ENCODE peak calls at places on chromosomes 13 and 19, in four cellular contexts. One of them, this sample, is unnamed.
A peak's percentile ranks its signal among the peaks of the same experiment; 100 is the strongest.

GRCh38 chr19:662207-662961 is 630 bp downstream of the RNF126 start:
- DNase-seq in Panc1: no peak
- DNase-seq in A673: no peak
- DNase-seq in CD8-positive, alpha-beta T cell: peak; percentile 59
- DNase-seq in this sample: no peak

GRCh38 chr13:112756967-112757758 is 67.3 kb downstream of the ATP11A start:
- DNase-seq in Panc1: no peak
- DNase-seq in A673: no peak
- DNase-seq in CD8-positive, alpha-beta T cell: no peak
- DNase-seq in this sample: peak; percentile 78

GRCh38 chr13:111857846-111858560 is 208.9 kb upstream of the SOX1 start:
- DNase-seq in Panc1: no peak
- DNase-seq in A673: no peak
- DNase-seq in CD8-positive, alpha-beta T cell: no peak
- DNase-seq in this sample: no peak

GRCh38 chr13:42633495-42633894 is 59.5 kb downstream of the TNFSF11 start:
- DNase-seq in Panc1: no peak
- DNase-seq in A673: no peak
- DNase-seq in CD8-positive, alpha-beta T cell: no peak
- DNase-seq in this sample: no peak

GRCh38 chr19:19274716-19275115 is 1.6 kb upstream of the TM6SF2 start:
- DNase-seq in Panc1: no peak
- DNase-seq in A673: no peak
- DNase-seq in CD8-positive, alpha-beta T cell: no peak
- DNase-seq in this sample: no peak

GRCh38 chr13:44879452-44880058 is 109.7 kb downstream of the NUFIP1 start:
- DNase-seq in Panc1: peak; percentile 22
- DNase-seq in A673: peak; percentile 50
- DNase-seq in CD8-positive, alpha-beta T cell: no peak
- DNase-seq in this sample: no peak

GRCh38 chr19:48638831-48639381 is 1.7 kb upstream of the DBP start:
- DNase-seq in Panc1: no peak
- DNase-seq in A673: no peak
- DNase-seq in CD8-positive, alpha-beta T cell: no peak
- DNase-seq in this sample: no peak

GRCh38 chr19:50967924-50968708 is 1.3 kb downstream of the KLK6 start:
- DNase-seq in Panc1: no peak
- DNase-seq in A673: no peak
- DNase-seq in CD8-positive, alpha-beta T cell: no peak
- DNase-seq in this sample: no peak

GRCh38 chr19:2516727-2517126 is 40.8 kb downstream of the GADD45B start:
- DNase-seq in Panc1: no peak
- DNase-seq in A673: no peak
- DNase-seq in CD8-positive, alpha-beta T cell: no peak
- DNase-seq in this sample: no peak

GRCh38 chr19:2517881-2518601 is 42.1 kb downstream of the GADD45B start:
- DNase-seq in Panc1: no peak
- DNase-seq in A673: no peak
- DNase-seq in CD8-positive, alpha-beta T cell: no peak
- DNase-seq in this sample: no peak

GRCh38 chr19:2523630-2524311 is 47.8 kb downstream of the GADD45B start:
- DNase-seq in Panc1: no peak
- DNase-seq in A673: peak; percentile 54
- DNase-seq in CD8-positive, alpha-beta T cell: no peak
- DNase-seq in this sample: peak; percentile 55

GRCh38 chr19:2514981-2515518 is 39.1 kb downstream of the GADD45B start:
- DNase-seq in Panc1: no peak
- DNase-seq in A673: no peak
- DNase-seq in CD8-positive, alpha-beta T cell: no peak
- DNase-seq in this sample: no peak

GRCh38 chr19:2519482-2519881 is 43.6 kb downstream of the GADD45B start:
- DNase-seq in Panc1: no peak
- DNase-seq in A673: no peak
- DNase-seq in CD8-positive, alpha-beta T cell: no peak
- DNase-seq in this sample: no peak
- H3K4me3 ChIP-seq in Panc1: no peak overlapping the region
- H3K4me3 ChIP-seq in A673: no peak overlapping the region
- H3K4me3 ChIP-seq in CD8-positive, alpha-beta T cell: no peak overlapping the region
- H3K4me3 ChIP-seq in this sample: no peak overlapping the region

DNA sequence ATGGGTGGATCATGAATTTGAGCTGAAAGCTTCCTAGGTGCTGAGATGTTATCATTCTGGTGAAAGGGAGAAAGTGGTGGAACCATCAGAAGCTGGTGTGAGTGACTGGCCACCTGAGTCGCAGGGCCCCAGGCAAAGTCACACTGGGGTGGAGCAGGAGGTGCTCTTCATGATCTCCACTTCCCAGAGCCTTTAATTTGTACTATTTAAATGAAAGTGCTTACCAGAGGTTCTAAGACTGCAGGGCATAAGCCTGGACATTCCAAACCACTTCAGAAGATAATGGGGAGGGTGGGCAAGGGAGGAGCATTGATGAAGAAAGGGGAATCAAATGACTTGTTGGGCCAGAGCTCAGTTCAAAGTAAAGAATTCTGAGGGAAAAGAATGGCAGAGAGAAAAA is 156.1 kb downstream of the RGCC start:
- DNase-seq in Panc1: no peak
- DNase-seq in A673: no peak
- DNase-seq in CD8-positive, alpha-beta T cell: no peak
- DNase-seq in this sample: no peak
- H3K27ac ChIP-seq in Panc1: no peak overlapping the region
- H3K27ac ChIP-seq in A673: no peak overlapping the region
- H3K27ac ChIP-seq in CD8-positive, alpha-beta T cell: no peak overlapping the region
- H3K27ac ChIP-seq in this sample: no peak overlapping the region

GRCh38 chr19:35533201-35533821 is at the start of gene GAPDHS:
- DNase-seq in Panc1: no peak
- DNase-seq in A673: no peak
- DNase-seq in CD8-positive, alpha-beta T cell: no peak
- DNase-seq in this sample: no peak

GRCh38 chr19:35531291-35531690 is 2.0 kb upstream of the GAPDHS start:
- DNase-seq in Panc1: no peak
- DNase-seq in A673: no peak
- DNase-seq in CD8-positive, alpha-beta T cell: no peak
- DNase-seq in this sample: no peak

GRCh38 chr19:35534803-35535480 is 1.7 kb downstream of the GAPDHS start:
- DNase-seq in Panc1: no peak
- DNase-seq in A673: no peak
- DNase-seq in CD8-positive, alpha-beta T cell: no peak
- DNase-seq in this sample: no peak

GRCh38 chr19:35529241-35530218 is 1.4 kb upstream of the SBSN start:
- DNase-seq in Panc1: no peak
- DNase-seq in A673: no peak
- DNase-seq in CD8-positive, alpha-beta T cell: no peak
- DNase-seq in this sample: no peak

DNA sequence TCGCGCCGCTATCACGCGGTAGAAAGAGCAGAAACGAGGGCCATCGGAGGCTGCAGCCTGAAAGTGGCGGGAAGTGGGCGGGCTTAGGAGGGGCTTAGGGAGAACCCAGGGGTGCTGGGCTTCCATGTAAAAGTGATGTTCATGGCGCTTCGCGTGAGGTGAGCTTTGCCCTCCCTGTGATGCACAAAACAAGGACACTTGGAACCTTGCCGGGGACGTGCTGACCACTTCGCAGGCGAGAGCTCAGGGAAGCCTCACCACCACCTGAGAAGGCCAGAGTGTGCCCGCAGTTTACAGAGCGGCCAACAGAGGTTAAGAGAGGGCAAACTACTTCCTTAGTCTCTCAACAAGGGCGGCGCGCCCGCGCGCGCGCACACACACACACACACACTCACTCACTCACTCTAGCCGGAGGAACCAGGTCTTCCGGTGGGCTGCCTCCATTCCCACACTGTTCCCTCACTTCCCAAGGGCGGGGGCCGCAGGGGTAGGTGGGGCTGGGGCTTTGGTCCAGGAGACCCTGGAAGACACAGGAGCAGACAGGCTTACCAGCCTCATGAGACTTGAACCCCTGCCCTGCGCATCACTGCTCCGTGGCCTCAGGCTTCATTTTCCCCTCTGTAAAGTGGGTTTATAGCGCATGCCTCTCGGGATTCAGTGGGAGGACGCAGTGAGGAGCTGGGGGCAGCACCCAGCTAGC is 716 bp downstream of the GAPDHS start:
- DNase-seq in Panc1: no peak
- DNase-seq in A673: no peak
- DNase-seq in CD8-positive, alpha-beta T cell: peak; percentile 41
- DNase-seq in this sample: no peak
- H3K27me3 ChIP-seq in Panc1: no peaks in the 10 kb centered on the region
- H3K27me3 ChIP-seq in A673: peaks cover 47% of the 10 kb centered on the region
- H3K27me3 ChIP-seq in CD8-positive, alpha-beta T cell: no peaks in the 10 kb centered on the region
- H3K27me3 ChIP-seq in this sample: no peaks in the 10 kb centered on the region

GRCh38 chr13:30456290-30456689 is 9.4 kb downstream of the HMGB1 start:
- DNase-seq in Panc1: no peak
- DNase-seq in A673: no peak
- DNase-seq in CD8-positive, alpha-beta T cell: no peak
- DNase-seq in this sample: no peak
- H3K4me3 ChIP-seq in Panc1: no peak overlapping the region
- H3K4me3 ChIP-seq in A673: no peak overlapping the region
- H3K4me3 ChIP-seq in CD8-positive, alpha-beta T cell: no peak overlapping the region
- H3K4me3 ChIP-seq in this sample: no peak overlapping the region

GRCh38 chr13:26183416-26183815 is 38.7 kb downstream of the RNF6 start:
- DNase-seq in Panc1: no peak
- DNase-seq in A673: no peak
- DNase-seq in CD8-positive, alpha-beta T cell: no peak
- DNase-seq in this sample: no peak

GRCh38 chr13:26184791-26185250 is 37.3 kb downstream of the RNF6 start:
- DNase-seq in Panc1: peak; percentile 38
- DNase-seq in A673: peak; percentile 79
- DNase-seq in CD8-positive, alpha-beta T cell: peak; percentile 65
- DNase-seq in this sample: peak; percentile 67

GRCh38 chr13:26185720-26186119 is 36.4 kb downstream of the RNF6 start:
- DNase-seq in Panc1: no peak
- DNase-seq in A673: no peak
- DNase-seq in CD8-positive, alpha-beta T cell: no peak
- DNase-seq in this sample: no peak

GRCh38 chr13:26186995-26187394 is 35.1 kb downstream of the RNF6 start:
- DNase-seq in Panc1: no peak
- DNase-seq in A673: no peak
- DNase-seq in CD8-positive, alpha-beta T cell: no peak
- DNase-seq in this sample: no peak

DNA sequence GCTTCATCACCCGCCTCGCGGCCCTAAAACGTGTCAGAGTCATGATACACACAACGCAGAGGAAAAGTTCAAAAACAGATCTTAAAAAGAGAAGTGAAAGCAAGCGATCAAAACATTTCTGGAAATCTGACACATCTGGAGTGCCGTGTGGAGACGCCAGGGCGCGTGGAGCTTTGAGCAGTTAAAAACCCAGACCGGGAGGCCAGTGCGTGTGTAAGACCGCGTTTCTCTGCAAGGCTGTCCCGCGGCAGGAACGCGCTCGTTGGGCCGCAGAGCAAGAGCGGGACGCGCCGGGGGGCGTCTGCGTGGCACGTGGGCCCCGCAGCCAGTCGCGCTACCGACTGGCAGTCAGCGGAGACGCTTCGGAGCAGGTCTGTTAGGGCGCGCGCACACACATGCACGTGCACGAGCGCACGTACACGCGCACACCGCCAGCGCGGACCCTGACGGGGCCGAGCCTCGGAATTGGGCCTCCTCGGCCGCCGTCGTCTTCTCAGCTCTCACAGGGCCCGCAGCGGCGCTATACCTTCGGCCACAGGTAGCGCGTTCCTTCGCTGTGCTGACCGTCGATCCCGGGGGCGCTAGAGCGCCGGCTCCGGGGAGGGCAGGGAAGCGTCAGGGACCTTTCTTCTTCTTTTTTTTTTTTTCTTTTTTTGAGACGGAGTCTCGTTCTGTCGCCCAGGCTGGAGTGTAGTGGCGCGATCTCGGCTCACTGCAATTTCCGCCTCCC is 35.8 kb downstream of the RNF6 start:
- DNase-seq in Panc1: peak; percentile 43
- DNase-seq in A673: peak; percentile 93
- DNase-seq in CD8-positive, alpha-beta T cell: peak; percentile 86
- DNase-seq in this sample: peak; percentile 74
- H3K27ac ChIP-seq in Panc1: peak overlapping the region; percentile 63
- H3K27ac ChIP-seq in A673: peak overlapping the region; percentile 60
- H3K27ac ChIP-seq in CD8-positive, alpha-beta T cell: peak overlapping the region; percentile 76
- H3K27ac ChIP-seq in this sample: peak overlapping the region; percentile 17

This sample was measured in dorsolateral prefrontal cortex.